ENCODE peak calls at places on chromosomes 1 and 21, in ten cellular contexts. Q, D, J, H, R, Y, K, F, A and V are unnamed samples.

GRCh38 chr21:43868461-43868860 is 3.4 kb downstream of the AGPAT3 start:
- DNase-seq in F (no peak), K (no peak), D (no peak), Q (no peak), J (no peak), R (no peak), H (no peak), Y (no peak), A (no peak), V (no peak)

GRCh38 chr1:228037401-228038386 is 30.9 kb downstream of the WNT3A start:
- DNase-seq in Q (peak; percentile 86), A (peak; percentile 48), D (no peak), H (no peak), F (peak; percentile 19), J (peak; percentile 55), Y (no peak), R (peak; percentile 8), K (no peak), V (no peak)

GRCh38 chr1:180255538-180256352 is 25.7 kb downstream of the LHX4 start:
- DNase-seq in J (no peak), F (no peak), Q (no peak), R (no peak), D (no peak), H (no peak), K (no peak), A (no peak), Y (no peak), V (no peak)

GRCh38 chr21:42031816-42032215 is 21.7 kb upstream of the ZBTB21 start:
- DNase-seq in D (peak; percentile 65), A (no peak), K (no peak), H (no peak), Y (no peak), F (no peak), J (no peak), Q (no peak), R (no peak), V (no peak)

GRCh38 chr1:97190326-97190725 is 468.7 kb downstream of the PTBP2 start:
- DNase-seq in Q (no peak), R (no peak), H (no peak), J (peak; percentile 65), K (no peak), Y (no peak), F (peak; percentile 76), D (no peak), A (no peak), V (no peak)

GRCh38 chr1:150628766-150629114 is 672 bp downstream of the ENSA start:
- DNase-seq in H (no peak), D (no peak), Y (no peak), K (no peak), Q (no peak), J (no peak), R (no peak), F (no peak), A (no peak), V (no peak)

GRCh38 chr1:68904472-68904871 is 407.6 kb upstream of the DEPDC1 start:
- DNase-seq in H (no peak), R (no peak), J (peak; percentile 27), K (no peak), Q (peak; percentile 55), Y (no peak), A (no peak), D (no peak), F (no peak), V (no peak)

GRCh38 chr1:241630899-241631298 is 9.3 kb downstream of the CHML start:
- DNase-seq in R (no peak), K (no peak), D (no peak), Y (no peak), Q (no peak), A (no peak), H (no peak), F (no peak), J (no peak), V (no peak)

GRCh38 chr1:21946836-21947587 is 9.9 kb upstream of the HSPG2 start:
- DNase-seq in J (no peak), H (no peak), F (no peak), D (no peak), R (no peak), K (no peak), Q (peak; percentile 44), Y (no peak), A (peak; percentile 31), V (peak; percentile 35)

GRCh38 chr1:178451529-178451928 is 45.2 kb downstream of the CLEC20A start:
- DNase-seq in A (no peak), R (no peak), K (no peak), H (no peak), F (peak; percentile 80), D (no peak), J (peak; percentile 40), Y (no peak), Q (no peak), V (no peak)

GRCh38 chr1:76726251-76726650 is 141.0 kb upstream of the ST6GALNAC5 start:
- DNase-seq in K (no peak), J (peak; percentile 39), Q (no peak), A (no peak), R (no peak), D (no peak), F (no peak), Y (no peak), H (no peak), V (no peak)

GRCh38 chr1:212606734-212607205 is 1.8 kb upstream of the ATF3 start:
- DNase-seq in F (no peak), Y (peak; percentile 47), H (no peak), J (peak; percentile 42), Q (peak; percentile 28), D (no peak), K (peak; percentile 81), A (peak; percentile 86), R (peak; percentile 58), V (peak; percentile 74)

GRCh38 chr1:85243336-85243735 is 16.1 kb downstream of the C1orf52 start:
- DNase-seq in D (no peak), Y (no peak), J (no peak), K (no peak), A (no peak), F (peak; percentile 34), H (no peak), Q (peak; percentile 6), R (no peak), V (no peak)
- H3K4me3 ChIP-seq in D (no peak overlapping the region), Y (no peak overlapping the region), J (no peak overlapping the region), K (no peak overlapping the region), A (no peak overlapping the region), F (no peak overlapping the region), H (no peak overlapping the region), Q (no peak overlapping the region), R (no peak overlapping the region), V (no peak overlapping the region)

GRCh38 chr1:92444351-92444750 is 42.4 kb downstream of the GFI1 start:
- DNase-seq in Q (no peak), J (peak; percentile 54), K (no peak), F (peak; percentile 63), Y (no peak), R (no peak), D (no peak), A (no peak), H (no peak), V (no peak)
- H3K27ac ChIP-seq in Q (no peak overlapping the region), J (no peak overlapping the region), K (no peak overlapping the region), F (peak overlapping the region; percentile 7), Y (no peak overlapping the region), R (no peak overlapping the region), D (no peak overlapping the region), A (no peak overlapping the region), H (no peak overlapping the region), V (no peak overlapping the region)

GRCh38 chr1:153643825-153644224 is 10.0 kb downstream of the CHTOP start:
- DNase-seq in F (no peak), R (no peak), Y (no peak), Q (no peak), A (no peak), H (no peak), D (no peak), J (no peak), K (no peak), V (no peak)
- H3K4me1 ChIP-seq in F (no peaks in the 10 kb centered on the region), R (peaks cover 56% of the 10 kb centered on the region), Y (peaks cover 8% of the 10 kb centered on the region), Q (no peaks in the 10 kb centered on the region), A (peaks cover 8% of the 10 kb centered on the region), H (no peaks in the 10 kb centered on the region), D (no peaks in the 10 kb centered on the region), J (no peaks in the 10 kb centered on the region), K (peaks cover 24% of the 10 kb centered on the region), V (peaks cover 5% of the 10 kb centered on the region)

GRCh38 chr1:192629602-192630001 is 6.3 kb upstream of the RGS13 start:
- DNase-seq in F (no peak), R (no peak), Q (no peak), K (no peak), Y (no peak), D (no peak), A (no peak), J (no peak), H (no peak), V (no peak)

GRCh38 chr1:192628406-192629057 is 7.4 kb upstream of the RGS13 start:
- DNase-seq in Q (no peak), H (no peak), R (no peak), D (no peak), K (no peak), Y (no peak), J (no peak), A (no peak), F (no peak), V (no peak)

GRCh38 chr1:192630521-192631287 is 5.2 kb upstream of the RGS13 start:
- DNase-seq in R (no peak), K (no peak), J (no peak), F (no peak), Q (no peak), H (no peak), Y (no peak), A (no peak), D (no peak), V (no peak)

GRCh38 chr1:192627901-192628300 is 8.0 kb upstream of the RGS13 start:
- DNase-seq in A (no peak), K (no peak), D (peak; percentile 46), Q (no peak), H (no peak), R (no peak), Y (no peak), F (no peak), J (no peak), V (no peak)

DNA sequence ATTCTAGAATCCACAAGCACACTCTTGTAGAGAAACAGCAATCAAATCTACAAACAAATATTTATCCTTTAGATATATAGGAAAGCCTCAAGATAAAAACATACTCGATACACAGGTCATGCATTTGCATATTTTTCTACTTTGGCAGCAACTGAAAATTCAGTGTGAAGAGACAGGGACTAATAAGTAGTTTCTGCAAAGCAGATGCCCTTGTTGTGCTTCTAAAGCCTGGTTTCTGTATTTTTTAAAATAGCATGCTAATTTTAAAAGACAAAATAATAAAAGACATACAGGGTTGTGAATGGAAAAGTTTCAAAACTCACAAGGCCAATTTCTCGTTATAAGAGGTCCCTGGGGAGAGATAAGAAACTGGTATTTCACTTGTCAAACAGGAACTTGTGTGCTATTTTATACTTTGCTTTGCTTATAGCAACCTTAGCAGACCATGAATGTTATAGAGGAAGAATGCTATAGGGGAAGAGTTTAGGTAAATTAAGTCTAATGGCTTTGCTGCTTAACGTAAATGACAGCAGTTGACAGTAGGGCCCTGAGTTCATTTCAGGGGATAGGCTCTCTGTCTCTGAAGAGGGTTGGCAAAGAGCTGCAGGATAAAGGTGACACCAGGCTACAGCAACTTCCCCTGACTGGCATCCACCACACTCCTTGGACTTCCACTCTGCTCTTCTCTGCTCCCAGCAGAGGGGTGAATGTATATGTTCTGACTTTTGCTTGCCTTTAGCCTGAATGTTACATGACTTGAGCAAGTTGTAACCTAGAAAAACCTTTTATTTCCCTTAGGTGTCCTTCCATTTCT is 9.4 kb upstream of the RGS13 start:
- DNase-seq in Q (no peak), A (no peak), F (no peak), H (no peak), R (no peak), J (no peak), D (peak; percentile 94), Y (no peak), K (no peak), V (no peak)
- H3K4me3 ChIP-seq in Q (no peak overlapping the region), A (no peak overlapping the region), F (no peak overlapping the region), H (no peak overlapping the region), R (no peak overlapping the region), J (no peak overlapping the region), D (peak overlapping the region; percentile 66), Y (no peak overlapping the region), K (no peak overlapping the region), V (no peak overlapping the region)